ENCODE peak calls at places on chromosomes 16 and 17, in ten cellular contexts. One of them, this sample, is unnamed.

GRCh38 chr16:68508013-68508412 is 31.1 kb upstream of the ZFP90 start:
- DNase-seq in prostate gland: no peak
- DNase-seq in breast epithelium: no peak
- DNase-seq in SJCRH30: no peak
- DNase-seq in fibroblast of villous mesenchyme: no peak
- DNase-seq in OCI-LY7: no peak
- DNase-seq in astrocyte of the cerebellum: no peak
- DNase-seq in adipocyte: no peak
- DNase-seq in CD8-positive, alpha-beta T cell: no peak
- DNase-seq in lower lobe of right lung: peak
- DNase-seq in this sample: no peak

GRCh38 chr17:12547829-12548228 is 117.9 kb upstream of the MYOCD start:
- DNase-seq in prostate gland: no peak
- DNase-seq in breast epithelium: no peak
- DNase-seq in SJCRH30: no peak
- DNase-seq in fibroblast of villous mesenchyme: peak
- DNase-seq in OCI-LY7: no peak
- DNase-seq in astrocyte of the cerebellum: no peak
- DNase-seq in adipocyte: no peak
- DNase-seq in CD8-positive, alpha-beta T cell: no peak
- DNase-seq in lower lobe of right lung: no peak
- DNase-seq in this sample: no peak

GRCh38 chr17:1068356-1068755 is 71.4 kb downstream of the TIMM22 start:
- DNase-seq in prostate gland: no peak
- DNase-seq in breast epithelium: no peak
- DNase-seq in SJCRH30: no peak
- DNase-seq in fibroblast of villous mesenchyme: no peak
- DNase-seq in OCI-LY7: no peak
- DNase-seq in astrocyte of the cerebellum: no peak
- DNase-seq in adipocyte: no peak
- DNase-seq in CD8-positive, alpha-beta T cell: no peak
- DNase-seq in lower lobe of right lung: peak
- DNase-seq in this sample: no peak

GRCh38 chr17:50541916-50542688 is 4.9 kb upstream of the SPATA20 start:
- DNase-seq in prostate gland: peak
- DNase-seq in breast epithelium: peak
- DNase-seq in SJCRH30: peak
- DNase-seq in fibroblast of villous mesenchyme: peak
- DNase-seq in OCI-LY7: peak
- DNase-seq in astrocyte of the cerebellum: no peak
- DNase-seq in adipocyte: peak
- DNase-seq in CD8-positive, alpha-beta T cell: peak
- DNase-seq in lower lobe of right lung: peak
- DNase-seq in this sample: peak

GRCh38 chr17:35679007-35679682 is 52.3 kb upstream of the RASL10B start:
- DNase-seq in prostate gland: no peak
- DNase-seq in breast epithelium: no peak
- DNase-seq in SJCRH30: no peak
- DNase-seq in fibroblast of villous mesenchyme: peak
- DNase-seq in OCI-LY7: no peak
- DNase-seq in astrocyte of the cerebellum: no peak
- DNase-seq in adipocyte: no peak
- DNase-seq in CD8-positive, alpha-beta T cell: no peak
- DNase-seq in lower lobe of right lung: no peak
- DNase-seq in this sample: no peak

GRCh38 chr16:17744903-17745581 is 274.3 kb upstream of the XYLT1 start:
- DNase-seq in prostate gland: no peak
- DNase-seq in breast epithelium: peak
- DNase-seq in SJCRH30: no peak
- DNase-seq in fibroblast of villous mesenchyme: no peak
- DNase-seq in OCI-LY7: no peak
- DNase-seq in astrocyte of the cerebellum: no peak
- DNase-seq in adipocyte: peak
- DNase-seq in CD8-positive, alpha-beta T cell: no peak
- DNase-seq in lower lobe of right lung: no peak
- DNase-seq in this sample: no peak

GRCh38 chr17:79372470-79373238 is 238.2 kb downstream of the RBFOX3 start:
- DNase-seq in prostate gland: no peak
- DNase-seq in breast epithelium: no peak
- DNase-seq in SJCRH30: no peak
- DNase-seq in fibroblast of villous mesenchyme: no peak
- DNase-seq in OCI-LY7: no peak
- DNase-seq in astrocyte of the cerebellum: no peak
- DNase-seq in adipocyte: no peak
- DNase-seq in CD8-positive, alpha-beta T cell: no peak
- DNase-seq in lower lobe of right lung: no peak
- DNase-seq in this sample: no peak

GRCh38 chr17:37614391-37614790 is 5.2 kb upstream of the SYNRG start:
- DNase-seq in prostate gland: no peak
- DNase-seq in breast epithelium: no peak
- DNase-seq in SJCRH30: no peak
- DNase-seq in fibroblast of villous mesenchyme: peak
- DNase-seq in OCI-LY7: no peak
- DNase-seq in astrocyte of the cerebellum: no peak
- DNase-seq in adipocyte: peak
- DNase-seq in CD8-positive, alpha-beta T cell: no peak
- DNase-seq in lower lobe of right lung: no peak
- DNase-seq in this sample: no peak

GRCh38 chr17:35541434-35541833 is 4.0 kb upstream of the SLFN12L start:
- DNase-seq in prostate gland: no peak
- DNase-seq in breast epithelium: no peak
- DNase-seq in SJCRH30: no peak
- DNase-seq in fibroblast of villous mesenchyme: no peak
- DNase-seq in OCI-LY7: no peak
- DNase-seq in astrocyte of the cerebellum: no peak
- DNase-seq in adipocyte: no peak
- DNase-seq in CD8-positive, alpha-beta T cell: no peak
- DNase-seq in lower lobe of right lung: no peak
- DNase-seq in this sample: no peak

GRCh38 chr17:79305831-79306687 is 231.4 kb downstream of the ENGASE start:
- DNase-seq in prostate gland: peak
- DNase-seq in breast epithelium: no peak
- DNase-seq in SJCRH30: no peak
- DNase-seq in fibroblast of villous mesenchyme: peak
- DNase-seq in OCI-LY7: peak
- DNase-seq in astrocyte of the cerebellum: no peak
- DNase-seq in adipocyte: no peak
- DNase-seq in CD8-positive, alpha-beta T cell: no peak
- DNase-seq in lower lobe of right lung: no peak
- DNase-seq in this sample: no peak

GRCh38 chr16:23924138-23924537 is 88.4 kb downstream of the PRKCB start:
- DNase-seq in prostate gland: no peak
- DNase-seq in breast epithelium: no peak
- DNase-seq in SJCRH30: no peak
- DNase-seq in fibroblast of villous mesenchyme: no peak
- DNase-seq in OCI-LY7: no peak
- DNase-seq in astrocyte of the cerebellum: no peak
- DNase-seq in adipocyte: no peak
- DNase-seq in CD8-positive, alpha-beta T cell: no peak
- DNase-seq in lower lobe of right lung: no peak
- DNase-seq in this sample: no peak

GRCh38 chr17:50909765-50910661 is 43.9 kb upstream of the TOB1 start:
- DNase-seq in prostate gland: no peak
- DNase-seq in breast epithelium: peak
- DNase-seq in SJCRH30: no peak
- DNase-seq in fibroblast of villous mesenchyme: no peak
- DNase-seq in OCI-LY7: no peak
- DNase-seq in astrocyte of the cerebellum: no peak
- DNase-seq in adipocyte: no peak
- DNase-seq in CD8-positive, alpha-beta T cell: peak
- DNase-seq in lower lobe of right lung: no peak
- DNase-seq in this sample: no peak

GRCh38 chr17:16569358-16569712 is 331 bp upstream of the ZNF287 start:
- DNase-seq in prostate gland: no peak
- DNase-seq in breast epithelium: no peak
- DNase-seq in SJCRH30: no peak
- DNase-seq in fibroblast of villous mesenchyme: no peak
- DNase-seq in OCI-LY7: no peak
- DNase-seq in astrocyte of the cerebellum: no peak
- DNase-seq in adipocyte: no peak
- DNase-seq in CD8-positive, alpha-beta T cell: no peak
- DNase-seq in lower lobe of right lung: no peak
- DNase-seq in this sample: no peak

GRCh38 chr17:16573466-16573865 is 4.5 kb upstream of the ZNF287 start:
- DNase-seq in prostate gland: no peak
- DNase-seq in breast epithelium: no peak
- DNase-seq in SJCRH30: no peak
- DNase-seq in fibroblast of villous mesenchyme: no peak
- DNase-seq in OCI-LY7: no peak
- DNase-seq in astrocyte of the cerebellum: no peak
- DNase-seq in adipocyte: no peak
- DNase-seq in CD8-positive, alpha-beta T cell: no peak
- DNase-seq in lower lobe of right lung: no peak
- DNase-seq in this sample: no peak

DNA sequence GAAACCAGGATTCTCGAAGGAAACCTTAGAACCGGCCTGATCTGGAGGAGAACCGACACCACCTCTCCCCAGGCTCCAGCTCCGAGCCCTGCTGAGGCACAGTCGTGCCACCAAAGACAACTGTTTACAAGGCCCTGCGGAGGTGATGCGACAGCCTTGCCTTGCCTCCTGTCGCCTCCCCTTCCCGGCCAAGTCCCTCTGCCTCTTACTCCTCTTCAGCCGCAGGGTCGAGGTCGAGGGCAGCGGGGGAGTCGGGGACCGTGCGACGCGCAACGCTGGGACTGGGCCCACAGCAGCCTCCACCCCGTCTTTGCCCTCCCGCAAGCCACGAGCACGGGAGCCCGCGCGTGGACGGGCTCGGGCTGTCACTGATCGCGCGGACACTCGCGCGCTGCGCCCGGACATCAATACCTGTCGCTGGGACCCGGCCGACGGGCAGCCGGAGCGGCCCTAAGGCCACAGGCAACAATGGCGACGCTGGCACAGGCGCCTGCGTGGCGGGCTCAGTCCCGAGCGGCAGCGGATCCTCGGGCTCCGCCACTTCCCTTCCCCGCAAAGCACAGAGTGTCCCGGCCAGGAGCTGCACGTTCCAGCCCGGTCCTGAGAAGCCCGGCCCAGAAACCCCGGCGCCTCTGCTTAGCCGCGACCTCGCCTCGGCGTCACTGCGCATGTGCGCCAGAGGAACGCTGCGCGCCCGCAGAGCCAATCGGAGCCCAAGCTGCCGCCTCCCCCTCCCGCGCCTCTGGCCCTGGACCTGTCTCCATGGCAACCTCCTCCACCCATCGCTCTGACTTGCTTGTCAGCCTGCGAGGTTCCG is at the start of gene ZNF287:
- DNase-seq in prostate gland: peak
- DNase-seq in breast epithelium: peak
- DNase-seq in SJCRH30: peak
- DNase-seq in fibroblast of villous mesenchyme: peak
- DNase-seq in OCI-LY7: peak
- DNase-seq in astrocyte of the cerebellum: peak
- DNase-seq in adipocyte: peak
- DNase-seq in CD8-positive, alpha-beta T cell: peak
- DNase-seq in lower lobe of right lung: peak
- DNase-seq in this sample: peak
- H3K4me3 ChIP-seq in prostate gland: peak
- H3K4me3 ChIP-seq in breast epithelium: peak
- H3K4me3 ChIP-seq in SJCRH30: peak
- H3K4me3 ChIP-seq in fibroblast of villous mesenchyme: peak
- H3K4me3 ChIP-seq in OCI-LY7: peak
- H3K4me3 ChIP-seq in astrocyte of the cerebellum: peak
- H3K4me3 ChIP-seq in adipocyte: peak
- H3K4me3 ChIP-seq in CD8-positive, alpha-beta T cell: peak
- H3K4me3 ChIP-seq in lower lobe of right lung: peak
- H3K4me3 ChIP-seq in this sample: peak

GRCh38 chr17:48550313-48551205 is 5.7 kb upstream of the HOXB2 start:
- DNase-seq in prostate gland: no peak
- DNase-seq in breast epithelium: no peak
- DNase-seq in SJCRH30: no peak
- DNase-seq in fibroblast of villous mesenchyme: no peak
- DNase-seq in OCI-LY7: no peak
- DNase-seq in astrocyte of the cerebellum: no peak
- DNase-seq in adipocyte: no peak
- DNase-seq in CD8-positive, alpha-beta T cell: no peak
- DNase-seq in lower lobe of right lung: no peak
- DNase-seq in this sample: no peak
- H3K4me3 ChIP-seq in prostate gland: no peak
- H3K4me3 ChIP-seq in breast epithelium: peak
- H3K4me3 ChIP-seq in SJCRH30: no peak
- H3K4me3 ChIP-seq in fibroblast of villous mesenchyme: no peak
- H3K4me3 ChIP-seq in OCI-LY7: no peak
- H3K4me3 ChIP-seq in astrocyte of the cerebellum: peak
- H3K4me3 ChIP-seq in adipocyte: no peak
- H3K4me3 ChIP-seq in CD8-positive, alpha-beta T cell: no peak
- H3K4me3 ChIP-seq in lower lobe of right lung: no peak
- H3K4me3 ChIP-seq in this sample: no peak

GRCh38 chr17:39607057-39607850 is 466 bp downstream of the NEUROD2 start:
- DNase-seq in prostate gland: no peak
- DNase-seq in breast epithelium: no peak
- DNase-seq in SJCRH30: no peak
- DNase-seq in fibroblast of villous mesenchyme: no peak
- DNase-seq in OCI-LY7: no peak
- DNase-seq in astrocyte of the cerebellum: no peak
- DNase-seq in adipocyte: no peak
- DNase-seq in CD8-positive, alpha-beta T cell: no peak
- DNase-seq in lower lobe of right lung: no peak
- DNase-seq in this sample: no peak

GRCh38 chr17:39608601-39609000 is 881 bp upstream of the NEUROD2 start:
- DNase-seq in prostate gland: no peak
- DNase-seq in breast epithelium: no peak
- DNase-seq in SJCRH30: no peak
- DNase-seq in fibroblast of villous mesenchyme: no peak
- DNase-seq in OCI-LY7: no peak
- DNase-seq in astrocyte of the cerebellum: no peak
- DNase-seq in adipocyte: no peak
- DNase-seq in CD8-positive, alpha-beta T cell: no peak
- DNase-seq in lower lobe of right lung: no peak
- DNase-seq in this sample: no peak

GRCh38 chr17:39608142-39608541 is 422 bp upstream of the NEUROD2 start:
- DNase-seq in prostate gland: no peak
- DNase-seq in breast epithelium: no peak
- DNase-seq in SJCRH30: no peak
- DNase-seq in fibroblast of villous mesenchyme: no peak
- DNase-seq in OCI-LY7: no peak
- DNase-seq in astrocyte of the cerebellum: no peak
- DNase-seq in adipocyte: no peak
- DNase-seq in CD8-positive, alpha-beta T cell: no peak
- DNase-seq in lower lobe of right lung: no peak
- DNase-seq in this sample: no peak

GRCh38 chr17:39606434-39607056 is 1.2 kb downstream of the NEUROD2 start:
- DNase-seq in prostate gland: no peak
- DNase-seq in breast epithelium: no peak
- DNase-seq in SJCRH30: no peak
- DNase-seq in fibroblast of villous mesenchyme: no peak
- DNase-seq in OCI-LY7: no peak
- DNase-seq in astrocyte of the cerebellum: no peak
- DNase-seq in adipocyte: no peak
- DNase-seq in CD8-positive, alpha-beta T cell: no peak
- DNase-seq in lower lobe of right lung: no peak
- DNase-seq in this sample: no peak

GRCh38 chr17:39607851-39608130 is at the start of gene NEUROD2:
- DNase-seq in prostate gland: no peak
- DNase-seq in breast epithelium: no peak
- DNase-seq in SJCRH30: no peak
- DNase-seq in fibroblast of villous mesenchyme: no peak
- DNase-seq in OCI-LY7: no peak
- DNase-seq in astrocyte of the cerebellum: no peak
- DNase-seq in adipocyte: no peak
- DNase-seq in CD8-positive, alpha-beta T cell: no peak
- DNase-seq in lower lobe of right lung: no peak
- DNase-seq in this sample: no peak
- H3K4me3 ChIP-seq in prostate gland: peak
- H3K4me3 ChIP-seq in breast epithelium: peak
- H3K4me3 ChIP-seq in SJCRH30: peak
- H3K4me3 ChIP-seq in fibroblast of villous mesenchyme: no peak
- H3K4me3 ChIP-seq in OCI-LY7: no peak
- H3K4me3 ChIP-seq in astrocyte of the cerebellum: no peak
- H3K4me3 ChIP-seq in adipocyte: no peak
- H3K4me3 ChIP-seq in CD8-positive, alpha-beta T cell: no peak
- H3K4me3 ChIP-seq in lower lobe of right lung: peak
- H3K4me3 ChIP-seq in this sample: no peak

GRCh38 chr17:40926341-40926740 is 11.1 kb downstream of the KRT23 start:
- DNase-seq in prostate gland: no peak
- DNase-seq in breast epithelium: no peak
- DNase-seq in SJCRH30: no peak
- DNase-seq in fibroblast of villous mesenchyme: no peak
- DNase-seq in OCI-LY7: no peak
- DNase-seq in astrocyte of the cerebellum: no peak
- DNase-seq in adipocyte: no peak
- DNase-seq in CD8-positive, alpha-beta T cell: no peak
- DNase-seq in lower lobe of right lung: no peak
- DNase-seq in this sample: no peak
- H3K4me3 ChIP-seq in prostate gland: no peak
- H3K4me3 ChIP-seq in breast epithelium: peak
- H3K4me3 ChIP-seq in SJCRH30: no peak
- H3K4me3 ChIP-seq in fibroblast of villous mesenchyme: no peak
- H3K4me3 ChIP-seq in OCI-LY7: no peak
- H3K4me3 ChIP-seq in astrocyte of the cerebellum: no peak
- H3K4me3 ChIP-seq in adipocyte: no peak
- H3K4me3 ChIP-seq in CD8-positive, alpha-beta T cell: no peak
- H3K4me3 ChIP-seq in lower lobe of right lung: no peak
- H3K4me3 ChIP-seq in this sample: no peak